ENCODE peak calls at places on chromosomes 2 and 18, in five cellular contexts. One of them, this sample, is unnamed.

GRCh38 chr2:143906850-143907249 is 613.1 kb downstream of the ZEB2 start:
- DNase-seq in breast epithelium: no peak
- DNase-seq in heart left ventricle: no peak
- DNase-seq in right atrium auricular region: no peak
- DNase-seq in RWPE2: no peak
- DNase-seq in this sample: no peak

GRCh38 chr18:47050468-47050867 is 15.0 kb upstream of the ELOA2 start:
- DNase-seq in breast epithelium: no peak
- DNase-seq in heart left ventricle: no peak
- DNase-seq in right atrium auricular region: no peak
- DNase-seq in RWPE2: no peak
- DNase-seq in this sample: no peak

GRCh38 chr2:37570773-37571570 is 100.5 kb downstream of the CDC42EP3 start:
- DNase-seq in breast epithelium: no peak
- DNase-seq in heart left ventricle: no peak
- DNase-seq in right atrium auricular region: peak; percentile 68
- DNase-seq in RWPE2: peak; percentile 61
- DNase-seq in this sample: no peak

GRCh38 chr2:232789067-232789466 is 12.7 kb upstream of the KCNJ13 start:
- DNase-seq in breast epithelium: no peak
- DNase-seq in heart left ventricle: no peak
- DNase-seq in right atrium auricular region: no peak
- DNase-seq in RWPE2: no peak
- DNase-seq in this sample: no peak

GRCh38 chr18:21980744-21981143 is 188.6 kb upstream of the GATA6 start:
- DNase-seq in breast epithelium: no peak
- DNase-seq in heart left ventricle: no peak
- DNase-seq in right atrium auricular region: no peak
- DNase-seq in RWPE2: no peak
- DNase-seq in this sample: no peak

GRCh38 chr2:53438056-53438455 is 329.5 kb upstream of the CHAC2 start:
- DNase-seq in breast epithelium: no peak
- DNase-seq in heart left ventricle: no peak
- DNase-seq in right atrium auricular region: no peak
- DNase-seq in RWPE2: no peak
- DNase-seq in this sample: no peak

GRCh38 chr2:173664520-173664919 is 300.7 kb downstream of the SP3 start:
- DNase-seq in breast epithelium: no peak
- DNase-seq in heart left ventricle: no peak
- DNase-seq in right atrium auricular region: no peak
- DNase-seq in RWPE2: no peak
- DNase-seq in this sample: no peak

GRCh38 chr2:195848119-195848899 is 191.3 kb downstream of the SLC39A10 start:
- DNase-seq in breast epithelium: no peak
- DNase-seq in heart left ventricle: no peak
- DNase-seq in right atrium auricular region: no peak
- DNase-seq in RWPE2: no peak
- DNase-seq in this sample: no peak

GRCh38 chr2:68466361-68466777 is 725 bp downstream of the FBXO48 start:
- DNase-seq in breast epithelium: no peak
- DNase-seq in heart left ventricle: no peak
- DNase-seq in right atrium auricular region: no peak
- DNase-seq in RWPE2: no peak
- DNase-seq in this sample: no peak

GRCh38 chr18:28115149-28115550 is 61.8 kb downstream of the CDH2 start:
- DNase-seq in breast epithelium: no peak
- DNase-seq in heart left ventricle: no peak
- DNase-seq in right atrium auricular region: no peak
- DNase-seq in RWPE2: peak; percentile 58
- DNase-seq in this sample: no peak

GRCh38 chr18:35171315-35171987 is 69.4 kb upstream of the ZNF397 start:
- DNase-seq in breast epithelium: no peak
- DNase-seq in heart left ventricle: no peak
- DNase-seq in right atrium auricular region: no peak
- DNase-seq in RWPE2: no peak
- DNase-seq in this sample: no peak

GRCh38 chr2:61138859-61139258 is 23.1 kb upstream of the C2orf74 start:
- DNase-seq in breast epithelium: no peak
- DNase-seq in heart left ventricle: no peak
- DNase-seq in right atrium auricular region: no peak
- DNase-seq in RWPE2: no peak
- DNase-seq in this sample: no peak

GRCh38 chr2:158968396-158969161 is at the start of gene TANC1:
- DNase-seq in breast epithelium: peak; percentile 94
- DNase-seq in heart left ventricle: peak; percentile 95
- DNase-seq in right atrium auricular region: peak; percentile 93
- DNase-seq in RWPE2: peak; percentile 96
- DNase-seq in this sample: peak; percentile 95

GRCh38 chr2:15111718-15112117 is 449.4 kb downstream of the NBAS start:
- DNase-seq in breast epithelium: no peak
- DNase-seq in heart left ventricle: no peak
- DNase-seq in right atrium auricular region: no peak
- DNase-seq in RWPE2: no peak
- DNase-seq in this sample: no peak

GRCh38 chr2:128986867-128987268 is 668.2 kb upstream of the HS6ST1 start:
- DNase-seq in breast epithelium: no peak
- DNase-seq in heart left ventricle: no peak
- DNase-seq in right atrium auricular region: no peak
- DNase-seq in RWPE2: no peak
- DNase-seq in this sample: no peak

GRCh38 chr2:168145011-168145410 is 102.4 kb downstream of the STK39 start:
- DNase-seq in breast epithelium: no peak
- DNase-seq in heart left ventricle: no peak
- DNase-seq in right atrium auricular region: no peak
- DNase-seq in RWPE2: no peak
- DNase-seq in this sample: no peak

GRCh38 chr2:97743913-97744312 is 30.5 kb downstream of the ZAP70 start:
- DNase-seq in breast epithelium: no peak
- DNase-seq in heart left ventricle: no peak
- DNase-seq in right atrium auricular region: no peak
- DNase-seq in RWPE2: peak; percentile 22
- DNase-seq in this sample: no peak

GRCh38 chr2:97747285-97747684 is 33.9 kb downstream of the ZAP70 start:
- DNase-seq in breast epithelium: no peak
- DNase-seq in heart left ventricle: no peak
- DNase-seq in right atrium auricular region: no peak
- DNase-seq in RWPE2: no peak
- DNase-seq in this sample: no peak

GRCh38 chr2:97748397-97748796 is 35.0 kb downstream of the ZAP70 start:
- DNase-seq in breast epithelium: no peak
- DNase-seq in heart left ventricle: peak; percentile 49
- DNase-seq in right atrium auricular region: no peak
- DNase-seq in RWPE2: peak; percentile 40
- DNase-seq in this sample: peak; percentile 49

GRCh38 chr2:97747716-97748115 is 34.3 kb downstream of the ZAP70 start:
- DNase-seq in breast epithelium: no peak
- DNase-seq in heart left ventricle: no peak
- DNase-seq in right atrium auricular region: no peak
- DNase-seq in RWPE2: no peak
- DNase-seq in this sample: no peak

DNA sequence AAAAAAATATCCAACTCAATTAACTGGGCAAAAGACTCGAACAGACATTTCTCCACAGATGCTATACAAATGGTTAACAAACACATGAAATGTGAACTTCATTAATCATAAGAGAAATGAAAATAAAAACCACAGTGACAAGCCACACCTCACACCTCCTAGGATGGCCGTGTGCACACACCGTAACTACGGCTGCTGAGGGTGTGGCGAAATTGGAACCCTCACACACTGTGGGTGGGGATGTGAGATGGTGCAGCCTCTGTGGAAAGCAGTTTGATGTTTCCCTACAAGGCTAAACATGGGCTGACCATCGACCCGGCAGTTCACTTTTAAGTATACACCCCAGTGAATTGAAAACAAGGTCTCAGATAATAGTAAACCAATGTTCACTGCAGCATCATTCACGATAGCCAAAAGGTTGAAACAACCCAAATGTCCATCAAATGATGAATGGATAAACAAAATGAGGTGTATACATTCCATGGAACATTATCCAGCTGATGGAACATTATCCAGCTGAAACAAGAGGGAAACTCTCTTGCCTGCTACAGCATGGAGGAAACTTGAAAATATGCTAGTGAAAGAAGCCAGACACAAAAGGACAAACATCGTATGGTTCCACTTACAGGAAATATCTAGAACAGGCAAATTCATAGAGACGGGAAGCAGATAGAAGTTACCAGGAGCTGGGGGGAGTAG is 32.2 kb downstream of the ZAP70 start:
- DNase-seq in breast epithelium: no peak
- DNase-seq in heart left ventricle: no peak
- DNase-seq in right atrium auricular region: no peak
- DNase-seq in RWPE2: peak; percentile 13
- DNase-seq in this sample: no peak
- H3K4me1 ChIP-seq in breast epithelium: no peaks in the 10 kb centered on the region
- H3K4me1 ChIP-seq in heart left ventricle: peaks cover 45% of the 10 kb centered on the region
- H3K4me1 ChIP-seq in right atrium auricular region: no peaks in the 10 kb centered on the region
- H3K4me1 ChIP-seq in RWPE2: peaks cover 16% of the 10 kb centered on the region
- H3K4me1 ChIP-seq in this sample: peaks cover 41% of the 10 kb centered on the region

DNA sequence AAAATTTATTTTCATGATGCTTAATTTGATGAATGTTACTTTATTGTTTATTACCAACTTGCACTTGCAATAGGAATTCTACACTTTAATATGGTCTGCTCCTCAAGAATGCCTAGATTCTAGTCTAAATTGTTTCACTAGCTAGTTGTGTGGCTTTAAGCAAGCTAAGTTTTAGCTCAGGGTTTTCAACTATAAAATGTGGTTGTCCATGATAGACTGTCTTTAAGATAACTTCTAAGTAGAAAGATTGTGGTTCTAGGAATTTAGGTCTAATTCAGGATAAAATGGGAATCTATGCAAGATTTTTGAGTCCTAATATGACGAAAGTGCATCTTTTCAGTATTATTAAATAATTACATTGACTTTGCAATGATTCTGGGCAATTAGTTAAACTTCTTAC is 294.0 kb downstream of the PLCL1 start:
- DNase-seq in breast epithelium: no peak
- DNase-seq in heart left ventricle: no peak
- DNase-seq in right atrium auricular region: no peak
- DNase-seq in RWPE2: no peak
- DNase-seq in this sample: no peak
- H3K4me1 ChIP-seq in breast epithelium: no peaks in the 10 kb centered on the region
- H3K4me1 ChIP-seq in heart left ventricle: peaks cover 24% of the 10 kb centered on the region
- H3K4me1 ChIP-seq in right atrium auricular region: no peaks in the 10 kb centered on the region
- H3K4me1 ChIP-seq in RWPE2: no peaks in the 10 kb centered on the region
- H3K4me1 ChIP-seq in this sample: peaks cover 35% of the 10 kb centered on the region

GRCh38 chr18:48609820-48610815 is 71.3 kb downstream of the CTIF start:
- DNase-seq in breast epithelium: peak; percentile 35
- DNase-seq in heart left ventricle: no peak
- DNase-seq in right atrium auricular region: no peak
- DNase-seq in RWPE2: no peak
- DNase-seq in this sample: peak; percentile 21

GRCh38 chr18:48608581-48608980 is 69.8 kb downstream of the CTIF start:
- DNase-seq in breast epithelium: no peak
- DNase-seq in heart left ventricle: no peak
- DNase-seq in right atrium auricular region: no peak
- DNase-seq in RWPE2: no peak
- DNase-seq in this sample: no peak

GRCh38 chr18:48607049-48607984 is 68.5 kb downstream of the CTIF start:
- DNase-seq in breast epithelium: peak; percentile 72
- DNase-seq in heart left ventricle: peak; percentile 53
- DNase-seq in right atrium auricular region: no peak
- DNase-seq in RWPE2: no peak
- DNase-seq in this sample: no peak

GRCh38 chr18:48611196-48611595 is 72.4 kb downstream of the CTIF start:
- DNase-seq in breast epithelium: no peak
- DNase-seq in heart left ventricle: no peak
- DNase-seq in right atrium auricular region: no peak
- DNase-seq in RWPE2: no peak
- DNase-seq in this sample: no peak

GRCh38 chr18:48609114-48609513 is 70.3 kb downstream of the CTIF start:
- DNase-seq in breast epithelium: no peak
- DNase-seq in heart left ventricle: no peak
- DNase-seq in right atrium auricular region: no peak
- DNase-seq in RWPE2: no peak
- DNase-seq in this sample: no peak
- H3K4me1 ChIP-seq in breast epithelium: no peaks in the 10 kb centered on the region
- H3K4me1 ChIP-seq in heart left ventricle: peaks cover 14% of the 10 kb centered on the region
- H3K4me1 ChIP-seq in right atrium auricular region: no peaks in the 10 kb centered on the region
- H3K4me1 ChIP-seq in RWPE2: no peaks in the 10 kb centered on the region
- H3K4me1 ChIP-seq in this sample: peaks cover 66% of the 10 kb centered on the region

DNA sequence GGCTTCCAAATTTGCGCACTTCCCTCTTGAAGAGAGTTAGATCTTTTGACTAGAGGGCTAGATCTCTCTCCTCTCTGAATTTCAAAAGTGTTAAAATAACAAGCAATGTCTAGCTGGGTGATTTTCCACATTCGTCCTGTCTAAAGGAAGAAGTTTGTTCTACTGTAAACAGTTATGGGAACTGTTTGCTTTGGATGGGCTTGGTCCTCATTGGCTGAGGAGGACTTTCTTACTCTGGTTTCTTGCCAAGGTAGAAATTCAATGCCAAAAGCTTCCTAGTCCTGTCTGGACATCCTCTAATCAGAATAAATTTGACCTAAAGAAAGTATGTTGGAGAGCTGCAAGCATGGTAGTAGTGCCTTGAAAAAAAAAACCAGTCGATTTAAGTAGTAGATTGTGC is 47.4 kb upstream of the RAPH1 start:
- DNase-seq in breast epithelium: no peak
- DNase-seq in heart left ventricle: peak; percentile 29
- DNase-seq in right atrium auricular region: no peak
- DNase-seq in RWPE2: no peak
- DNase-seq in this sample: peak; percentile 18
- H3K4me1 ChIP-seq in breast epithelium: no peaks in the 10 kb centered on the region
- H3K4me1 ChIP-seq in heart left ventricle: peaks cover 34% of the 10 kb centered on the region
- H3K4me1 ChIP-seq in right atrium auricular region: no peaks in the 10 kb centered on the region
- H3K4me1 ChIP-seq in RWPE2: peaks cover 62% of the 10 kb centered on the region
- H3K4me1 ChIP-seq in this sample: peaks cover 35% of the 10 kb centered on the region

DNA sequence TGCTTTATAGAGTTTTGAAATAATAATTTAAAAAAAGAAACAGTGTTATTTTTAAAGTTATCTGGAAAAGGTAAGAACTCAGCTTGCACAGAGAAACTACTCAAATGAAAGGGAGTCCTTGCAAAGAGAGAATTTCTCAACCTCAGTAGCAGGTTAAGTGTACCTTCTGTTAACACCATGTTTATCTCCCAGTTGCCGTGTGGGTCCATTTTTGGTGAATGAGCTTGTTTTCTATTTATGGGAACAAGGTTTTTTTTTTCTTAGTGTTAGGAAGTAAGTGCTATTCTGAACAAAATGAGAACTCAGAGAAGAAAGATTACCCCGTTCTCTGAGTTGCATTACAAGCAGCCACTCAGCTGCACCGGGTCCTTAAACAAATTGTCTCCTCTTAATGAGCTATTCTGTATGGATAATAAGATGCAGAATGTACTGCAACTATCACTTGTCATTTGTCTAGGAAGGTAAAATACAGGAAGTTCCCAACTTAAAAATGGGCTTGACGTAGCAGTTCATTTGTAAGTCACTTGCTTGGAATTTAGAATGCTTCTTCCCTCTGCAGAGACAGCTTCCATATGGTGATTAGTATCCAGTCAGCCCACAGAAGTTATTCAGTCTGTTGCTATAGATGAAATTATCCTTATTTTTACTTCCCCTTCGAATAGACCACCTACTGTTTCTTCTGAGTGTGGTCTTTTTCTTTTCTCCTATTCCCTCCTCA is 74.9 kb downstream of the LTBP1 start:
- DNase-seq in breast epithelium: no peak
- DNase-seq in heart left ventricle: no peak
- DNase-seq in right atrium auricular region: no peak
- DNase-seq in RWPE2: no peak
- DNase-seq in this sample: no peak
- H3K4me1 ChIP-seq in breast epithelium: no peaks in the 10 kb centered on the region
- H3K4me1 ChIP-seq in heart left ventricle: peaks cover 9% of the 10 kb centered on the region
- H3K4me1 ChIP-seq in right atrium auricular region: no peaks in the 10 kb centered on the region
- H3K4me1 ChIP-seq in RWPE2: peaks cover 14% of the 10 kb centered on the region
- H3K4me1 ChIP-seq in this sample: no peaks in the 10 kb centered on the region

This sample was measured in heart right ventricle.